ENCODE peak calls at places on chromosomes 11 and 22, in four cellular contexts. One of them, this sample, is unnamed.

GRCh38 chr22:45554861-45555260 is 52.2 kb downstream of the FBLN1 start:
- DNase-seq in endothelial cell of umbilical vein: no peak
- DNase-seq in Calu3: no peak
- DNase-seq in heart right ventricle: no peak
- DNase-seq in this sample: no peak

GRCh38 chr22:26550498-26551033 is 38.3 kb upstream of the TFIP11 start:
- DNase-seq in endothelial cell of umbilical vein: no peak
- DNase-seq in Calu3: no peak
- DNase-seq in heart right ventricle: peak
- DNase-seq in this sample: no peak

GRCh38 chr11:122197055-122197987 is 81.3 kb upstream of the BLID start:
- DNase-seq in endothelial cell of umbilical vein: peak
- DNase-seq in Calu3: peak
- DNase-seq in heart right ventricle: peak
- DNase-seq in this sample: no peak

GRCh38 chr22:37284126-37284806 is 2.0 kb downstream of the CYTH4 start:
- DNase-seq in endothelial cell of umbilical vein: no peak
- DNase-seq in Calu3: no peak
- DNase-seq in heart right ventricle: no peak
- DNase-seq in this sample: no peak

GRCh38 chr11:100484948-100485347 is 202.1 kb upstream of the ARHGAP42 start:
- DNase-seq in endothelial cell of umbilical vein: no peak
- DNase-seq in Calu3: no peak
- DNase-seq in heart right ventricle: no peak
- DNase-seq in this sample: no peak

GRCh38 chr11:47672283-47672730 is 29.9 kb upstream of the MTCH2 start:
- DNase-seq in endothelial cell of umbilical vein: no peak
- DNase-seq in Calu3: no peak
- DNase-seq in heart right ventricle: no peak
- DNase-seq in this sample: no peak

GRCh38 chr11:67468056-67468455 is 995 bp downstream of the TMEM134 start:
- DNase-seq in endothelial cell of umbilical vein: no peak
- DNase-seq in Calu3: peak
- DNase-seq in heart right ventricle: no peak
- DNase-seq in this sample: no peak

GRCh38 chr11:18352581-18352980 is 30.2 kb downstream of the GTF2H1 start:
- DNase-seq in endothelial cell of umbilical vein: no peak
- DNase-seq in Calu3: no peak
- DNase-seq in heart right ventricle: no peak
- DNase-seq in this sample: no peak

GRCh38 chr11:57322881-57323467 is 1.8 kb downstream of the TNKS1BP1 start:
- DNase-seq in endothelial cell of umbilical vein: no peak
- DNase-seq in Calu3: no peak
- DNase-seq in heart right ventricle: no peak
- DNase-seq in this sample: no peak

GRCh38 chr11:38297670-38298069 is 1699.6 kb upstream of the RAG2 start:
- DNase-seq in endothelial cell of umbilical vein: no peak
- DNase-seq in Calu3: no peak
- DNase-seq in heart right ventricle: no peak
- DNase-seq in this sample: no peak

GRCh38 chr11:11536650-11537049 is 85.2 kb downstream of the GALNT18 start:
- DNase-seq in endothelial cell of umbilical vein: no peak
- DNase-seq in Calu3: no peak
- DNase-seq in heart right ventricle: no peak
- DNase-seq in this sample: no peak

GRCh38 chr22:37019309-37020191 is at the start of the genes MPST and TST:
- DNase-seq in endothelial cell of umbilical vein: peak
- DNase-seq in Calu3: peak
- DNase-seq in heart right ventricle: peak
- DNase-seq in this sample: peak

GRCh38 chr22:42328130-42328821 is 57.8 kb upstream of the TCF20 start:
- DNase-seq in endothelial cell of umbilical vein: no peak
- DNase-seq in Calu3: no peak
- DNase-seq in heart right ventricle: no peak
- DNase-seq in this sample: no peak

GRCh38 chr11:131109256-131109655 is 193.0 kb upstream of the SNX19 start:
- DNase-seq in endothelial cell of umbilical vein: no peak
- DNase-seq in Calu3: no peak
- DNase-seq in heart right ventricle: no peak
- DNase-seq in this sample: no peak

GRCh38 chr11:75524576-75525432 is 937 bp downstream of the GDPD5 start:
- DNase-seq in endothelial cell of umbilical vein: peak
- DNase-seq in Calu3: no peak
- DNase-seq in heart right ventricle: no peak
- DNase-seq in this sample: no peak

GRCh38 chr11:132030896-132031295 is 660.5 kb downstream of the NTM start:
- DNase-seq in endothelial cell of umbilical vein: no peak
- DNase-seq in Calu3: no peak
- DNase-seq in heart right ventricle: no peak
- DNase-seq in this sample: no peak

GRCh38 chr11:65764434-65764833 is 16.3 kb downstream of the AP5B1 start:
- DNase-seq in endothelial cell of umbilical vein: no peak
- DNase-seq in Calu3: no peak
- DNase-seq in heart right ventricle: no peak
- DNase-seq in this sample: no peak

GRCh38 chr11:45607995-45608394 is 57.4 kb downstream of the CHST1 start:
- DNase-seq in endothelial cell of umbilical vein: no peak
- DNase-seq in Calu3: no peak
- DNase-seq in heart right ventricle: peak
- DNase-seq in this sample: no peak

GRCh38 chr11:64321533-64321932 is 3.6 kb downstream of the PRDX5 start:
- DNase-seq in endothelial cell of umbilical vein: no peak
- DNase-seq in Calu3: no peak
- DNase-seq in heart right ventricle: no peak
- DNase-seq in this sample: no peak

GRCh38 chr11:100403817-100404216 is 283.3 kb upstream of the ARHGAP42 start:
- DNase-seq in endothelial cell of umbilical vein: no peak
- DNase-seq in Calu3: no peak
- DNase-seq in heart right ventricle: no peak
- DNase-seq in this sample: no peak

GRCh38 chr11:61149624-61150615 is 11.3 kb downstream of the VPS37C start:
- DNase-seq in endothelial cell of umbilical vein: peak
- DNase-seq in Calu3: peak
- DNase-seq in heart right ventricle: no peak
- DNase-seq in this sample: no peak

GRCh38 chr11:47469411-47470179 is 20.7 kb upstream of the RAPSN start:
- DNase-seq in endothelial cell of umbilical vein: no peak
- DNase-seq in Calu3: no peak
- DNase-seq in heart right ventricle: no peak
- DNase-seq in this sample: no peak

GRCh38 chr11:819943-820649 is 1.4 kb downstream of the PNPLA2 start:
- DNase-seq in endothelial cell of umbilical vein: peak
- DNase-seq in Calu3: peak
- DNase-seq in heart right ventricle: peak
- DNase-seq in this sample: peak

GRCh38 chr11:90204832-90205646 is 17.8 kb downstream of the CHORDC1 start:
- DNase-seq in endothelial cell of umbilical vein: peak
- DNase-seq in Calu3: no peak
- DNase-seq in heart right ventricle: no peak
- DNase-seq in this sample: no peak

GRCh38 chr11:122040476-122040875 is 75.5 kb downstream of the BLID start:
- DNase-seq in endothelial cell of umbilical vein: no peak
- DNase-seq in Calu3: no peak
- DNase-seq in heart right ventricle: no peak
- DNase-seq in this sample: no peak

GRCh38 chr11:116217006-116217405 is 555.8 kb downstream of the BUD13 start:
- DNase-seq in endothelial cell of umbilical vein: peak
- DNase-seq in Calu3: no peak
- DNase-seq in heart right ventricle: peak
- DNase-seq in this sample: no peak

GRCh38 chr22:30867746-30868662 is 100.6 kb downstream of the MORC2 start:
- DNase-seq in endothelial cell of umbilical vein: no peak
- DNase-seq in Calu3: no peak
- DNase-seq in heart right ventricle: no peak
- DNase-seq in this sample: no peak

GRCh38 chr11:124150684-124151083 is 32.5 kb upstream of the OR10D3 start:
- DNase-seq in endothelial cell of umbilical vein: no peak
- DNase-seq in Calu3: no peak
- DNase-seq in heart right ventricle: no peak
- DNase-seq in this sample: no peak

DNA sequence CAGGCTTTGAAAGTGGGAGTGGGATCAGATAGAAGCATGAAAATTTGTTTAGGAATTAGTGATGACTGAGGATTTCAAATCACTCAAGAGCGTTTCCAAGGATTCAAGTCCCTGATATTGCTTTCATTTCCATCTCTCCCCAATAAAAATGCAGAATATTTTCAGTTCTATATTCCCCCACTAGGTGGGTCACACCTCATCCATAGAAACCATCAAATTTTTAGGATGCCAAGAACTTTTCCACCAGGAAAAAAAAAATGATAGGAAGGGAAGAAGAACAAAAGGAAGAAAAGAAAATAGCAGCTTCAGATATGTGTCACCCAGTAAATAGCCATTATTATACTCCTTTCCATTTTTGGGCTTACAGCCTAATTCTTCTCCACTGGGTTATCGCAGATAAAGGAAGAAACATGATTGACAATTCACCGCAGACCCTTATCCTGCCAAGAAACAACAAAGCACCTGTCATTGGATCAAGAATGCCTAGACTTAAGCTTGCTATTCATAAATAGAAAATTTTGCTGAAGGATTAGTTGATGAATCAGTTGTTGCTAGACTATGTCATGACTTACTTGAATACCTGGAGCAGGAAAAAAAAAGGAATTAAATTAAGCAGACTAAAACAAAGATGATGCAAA is 30.3 kb upstream of the OR10D3 start:
- DNase-seq in endothelial cell of umbilical vein: no peak
- DNase-seq in Calu3: no peak
- DNase-seq in heart right ventricle: no peak
- DNase-seq in this sample: no peak
- TF ChIP-seq CTCF in endothelial cell of umbilical vein: no peak
- TF ChIP-seq CTCF in Calu3: no peak
- TF ChIP-seq CTCF in heart right ventricle: no peak
- TF ChIP-seq CTCF in this sample: no peak

GRCh38 chr22:28934026-28934425 is 50.7 kb downstream of the ZNRF3 start:
- DNase-seq in endothelial cell of umbilical vein: no peak
- DNase-seq in Calu3: no peak
- DNase-seq in heart right ventricle: no peak
- DNase-seq in this sample: no peak

GRCh38 chr22:28935140-28935539 is 51.8 kb downstream of the ZNRF3 start:
- DNase-seq in endothelial cell of umbilical vein: no peak
- DNase-seq in Calu3: no peak
- DNase-seq in heart right ventricle: no peak
- DNase-seq in this sample: no peak

GRCh38 chr22:28937206-28938025 is 54.0 kb downstream of the ZNRF3 start:
- DNase-seq in endothelial cell of umbilical vein: no peak
- DNase-seq in Calu3: no peak
- DNase-seq in heart right ventricle: no peak
- DNase-seq in this sample: no peak

GRCh38 chr22:28936200-28936599 is 52.8 kb downstream of the ZNRF3 start:
- DNase-seq in endothelial cell of umbilical vein: no peak
- DNase-seq in Calu3: no peak
- DNase-seq in heart right ventricle: no peak
- DNase-seq in this sample: no peak

DNA sequence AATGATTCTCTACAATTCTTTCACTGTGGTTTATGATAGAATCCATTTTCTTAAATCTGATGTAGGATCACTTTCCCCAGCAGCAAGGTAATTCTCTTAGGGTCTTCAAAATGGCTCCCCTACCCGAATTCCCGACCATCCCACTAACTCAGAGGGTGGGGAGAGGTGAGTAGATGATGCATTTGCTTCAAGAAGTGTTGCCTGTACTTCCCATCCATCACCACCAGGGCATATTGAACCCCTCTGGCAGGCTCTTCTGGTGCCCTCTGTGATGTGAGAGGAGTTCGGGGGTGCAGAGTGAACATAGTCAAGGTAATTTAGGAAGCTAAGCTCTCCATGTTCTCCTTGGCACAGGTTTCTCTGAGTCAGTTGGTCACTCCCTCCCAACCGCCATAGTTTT is 52.3 kb downstream of the ZNRF3 start:
- DNase-seq in endothelial cell of umbilical vein: no peak
- DNase-seq in Calu3: no peak
- DNase-seq in heart right ventricle: no peak
- DNase-seq in this sample: no peak
- TF ChIP-seq CTCF in endothelial cell of umbilical vein: peak
- TF ChIP-seq CTCF in Calu3: peak
- TF ChIP-seq CTCF in heart right ventricle: peak
- TF ChIP-seq CTCF in this sample: no peak

DNA sequence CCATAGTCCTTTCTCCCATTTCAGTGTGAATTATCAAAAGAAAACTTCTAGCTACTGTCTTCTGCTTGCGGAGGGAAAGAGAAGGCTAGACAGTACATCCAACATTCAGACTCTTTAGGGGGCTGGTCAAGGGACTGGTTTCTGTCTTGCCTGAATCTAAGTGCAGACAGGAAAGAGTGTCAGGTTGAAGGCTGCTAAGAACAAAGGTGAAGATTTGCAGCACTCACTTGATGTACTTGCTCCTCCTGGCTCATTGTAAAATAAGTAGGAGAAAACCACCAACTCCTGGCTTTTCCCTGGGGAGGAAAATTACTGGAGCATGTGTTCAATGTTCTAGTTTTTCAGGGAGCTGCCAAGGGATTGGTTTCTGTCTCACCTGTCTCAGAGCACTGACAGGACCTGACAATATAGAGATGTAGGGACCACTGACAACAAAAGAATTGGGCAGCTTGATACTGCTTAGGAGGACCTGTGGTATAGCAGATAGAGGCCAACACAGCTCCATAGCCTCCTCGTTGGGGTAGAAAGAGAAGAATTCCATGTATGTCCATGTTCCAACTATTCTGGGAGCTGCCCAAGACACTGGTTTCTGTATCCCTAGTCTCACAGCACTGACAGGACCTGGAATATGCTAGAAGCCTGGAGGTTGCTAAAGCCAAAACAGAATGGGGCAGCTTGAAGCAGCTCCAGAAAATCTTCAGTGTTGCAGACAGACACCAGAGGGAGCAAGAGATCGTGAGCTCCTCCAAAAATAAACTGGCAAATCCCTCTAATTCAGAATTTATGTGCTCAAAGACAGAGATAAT is 39.7 kb upstream of the MMP12 start:
- DNase-seq in endothelial cell of umbilical vein: peak
- DNase-seq in Calu3: peak
- DNase-seq in heart right ventricle: no peak
- DNase-seq in this sample: no peak
- TF ChIP-seq CTCF in endothelial cell of umbilical vein: peak
- TF ChIP-seq CTCF in Calu3: peak
- TF ChIP-seq CTCF in heart right ventricle: peak
- TF ChIP-seq CTCF in this sample: no peak

GRCh38 chr11:92941676-92942571 is 27.5 kb upstream of the MTNR1B start:
- DNase-seq in endothelial cell of umbilical vein: peak
- DNase-seq in Calu3: peak
- DNase-seq in heart right ventricle: no peak
- DNase-seq in this sample: no peak
- TF ChIP-seq CTCF in endothelial cell of umbilical vein: peak
- TF ChIP-seq CTCF in Calu3: peak
- TF ChIP-seq CTCF in heart right ventricle: peak
- TF ChIP-seq CTCF in this sample: no peak

This sample was measured in gastrocnemius medialis.